ENCODE peak calls at places on chromosomes 4 and X, in five cellular contexts. A, F, Q, N and S are unnamed samples.

GRCh38 chrX:12970691-12971202 is 4.2 kb upstream of the TMSB4X start:
- DNase-seq in A (no peak), F (no peak), Q (no peak), N (no peak), S (no peak)

GRCh38 chrX:84182521-84182920 is 5.5 kb downstream of the RPS6KA6 start:
- DNase-seq in A (no peak), F (no peak), Q (no peak), N (no peak), S (no peak)

GRCh38 chr4:15144249-15144966 is 142.1 kb downstream of the CPEB2 start:
- DNase-seq in A (no peak), F (no peak), Q (no peak), N (no peak), S (no peak)

GRCh38 chr4:100061835-100062234 is 111.8 kb upstream of the H2AZ1 start:
- DNase-seq in A (no peak), F (no peak), Q (no peak), N (no peak), S (no peak)

GRCh38 chr4:113154281-113154680 is 104.8 kb downstream of the ANK2 start:
- DNase-seq in A (no peak), F (no peak), Q (no peak), N (no peak), S (no peak)

GRCh38 chr4:5746250-5746649 is 35.2 kb downstream of the EVC start:
- DNase-seq in A (no peak), F (no peak), Q (no peak), N (no peak), S (no peak)

GRCh38 chr4:139873111-139873866 is 207.7 kb downstream of the MGST2 start:
- DNase-seq in A (no peak), F (no peak), Q (no peak), N (no peak), S (no peak)

GRCh38 chr4:103934178-103934789 is 214.5 kb upstream of the TACR3 start:
- DNase-seq in A (no peak), F (peak), Q (no peak), N (no peak), S (peak)

GRCh38 chrX:50920132-50920531 is 9.6 kb downstream of the BMP15 start:
- DNase-seq in A (no peak), F (no peak), Q (no peak), N (no peak), S (peak)